ENCODE peak calls at places on chromosomes 5 and 9, in nine cellular contexts. A, R, M, Q, T, W, Y, D and I are unnamed samples.
A peak's percentile ranks its signal among the peaks of the same experiment; 100 is the strongest.

GRCh38 chr5:168219515-168220410 is 71.7 kb upstream of the WWC1 start:
- DNase-seq in W (no peak), M (peak; percentile 57), A (peak; percentile 78), Q (peak; percentile 58), D (peak; percentile 28), R (peak; percentile 73), T (no peak), Y (no peak), I (no peak)

GRCh38 chr5:137498736-137499505 is at the start of gene SPOCK1:
- DNase-seq in Y (peak; percentile 48), R (peak; percentile 96), M (peak; percentile 47), W (no peak), D (peak; percentile 63), T (peak; percentile 95), A (peak; percentile 93), Q (peak; percentile 15), I (peak; percentile 44)

GRCh38 chr5:5295361-5295760 is 127.1 kb upstream of the ICE1 start:
- DNase-seq in A (no peak), M (no peak), T (no peak), R (no peak), Y (no peak), W (no peak), Q (no peak), D (no peak), I (no peak)

GRCh38 chr9:33946779-33947535 is 101.7 kb downstream of the UBAP2 start:
- DNase-seq in D (no peak), T (no peak), Q (no peak), W (no peak), M (no peak), A (no peak), R (peak; percentile 86), Y (no peak), I (no peak)

GRCh38 chr5:67381240-67381875 is 184.8 kb upstream of the CD180 start:
- DNase-seq in A (no peak), T (no peak), R (no peak), D (no peak), M (no peak), Q (no peak), Y (no peak), W (no peak), I (no peak)

GRCh38 chr5:34452170-34452828 is 203.8 kb upstream of the RAI14 start:
- DNase-seq in A (peak; percentile 31), Y (no peak), W (no peak), M (no peak), R (no peak), Q (peak; percentile 6), D (no peak), T (no peak), I (no peak)

GRCh38 chr5:171956870-171957501 is 49.5 kb downstream of the FBXW11 start:
- DNase-seq in M (no peak), Q (no peak), D (no peak), R (no peak), A (no peak), Y (no peak), T (no peak), W (no peak), I (no peak)

GRCh38 chr9:131227112-131228058 is 48.9 kb downstream of the FAM78A start:
- DNase-seq in A (peak; percentile 27), T (no peak), D (no peak), W (no peak), Y (no peak), R (no peak), Q (no peak), M (no peak), I (no peak)

GRCh38 chr5:96243203-96243602 is 189.8 kb downstream of the PCSK1 start:
- DNase-seq in T (no peak), A (no peak), Q (no peak), M (no peak), D (no peak), R (no peak), W (no peak), Y (no peak), I (no peak)

GRCh38 chr5:138246334-138246733 is 28.1 kb downstream of the GFRA3 start:
- DNase-seq in A (no peak), M (no peak), W (no peak), D (no peak), T (no peak), R (no peak), Q (no peak), Y (no peak), I (no peak)

GRCh38 chr9:104871961-104872527 is 55.9 kb downstream of the ABCA1 start:
- DNase-seq in M (no peak), A (no peak), T (no peak), Y (no peak), W (no peak), R (no peak), D (no peak), Q (no peak), I (no peak)

GRCh38 chr5:135489466-135490244 is 37.5 kb upstream of the TIFAB start:
- DNase-seq in M (no peak), Q (no peak), T (no peak), R (no peak), A (peak; percentile 24), D (no peak), Y (no peak), W (no peak), I (no peak)

GRCh38 chr9:122991370-122991830 is 42.1 kb upstream of the GPR21 start:
- DNase-seq in T (no peak), M (peak; percentile 28), Y (peak; percentile 4), Q (peak; percentile 65), A (peak; percentile 8), D (no peak), R (peak; percentile 58), W (no peak), I (no peak)

GRCh38 chr5:92518318-92518913 is 1062.6 kb downstream of the NR2F1-AS1 start:
- DNase-seq in R (peak; percentile 33), Q (peak; percentile 32), W (no peak), D (no peak), A (peak; percentile 43), Y (no peak), T (no peak), M (no peak), I (no peak)

GRCh38 chr5:43215073-43215631 is 23.1 kb downstream of the NIM1K start:
- DNase-seq in Q (peak; percentile 62), A (no peak), T (no peak), M (no peak), R (no peak), W (no peak), D (no peak), Y (no peak), I (no peak)

GRCh38 chr5:148542812-148543211 is 111.5 kb downstream of the HTR4 start:
- DNase-seq in T (no peak), Q (no peak), A (no peak), Y (no peak), D (no peak), R (peak; percentile 5), M (no peak), W (no peak), I (no peak)

GRCh38 chr9:1982074-1982473 is 33.1 kb upstream of the SMARCA2 start:
- DNase-seq in M (no peak), W (no peak), R (no peak), T (no peak), Q (no peak), A (no peak), Y (no peak), D (no peak), I (no peak)

GRCh38 chr5:173078878-173079277 is 22.7 kb downstream of the CREBRF start:
- DNase-seq in D (no peak), T (no peak), M (no peak), A (no peak), R (no peak), W (no peak), Q (no peak), Y (no peak), I (no peak)

GRCh38 chr5:175347027-175347426 is 97.0 kb downstream of the DRD1 start:
- DNase-seq in W (no peak), R (peak; percentile 52), T (no peak), A (no peak), M (no peak), Q (no peak), Y (no peak), D (no peak), I (no peak)

GRCh38 chr5:62208218-62208852 is 97.7 kb upstream of the KIF2A start:
- DNase-seq in R (no peak), W (no peak), A (peak; percentile 4), T (no peak), Y (no peak), D (no peak), Q (no peak), M (no peak), I (no peak)

GRCh38 chr9:33506626-33507370 is 17.3 kb upstream of the ANKRD18B start:
- DNase-seq in R (peak; percentile 36), Q (no peak), T (no peak), M (no peak), W (no peak), D (no peak), A (no peak), Y (no peak), I (no peak)

GRCh38 chr5:35337332-35338168 is 107.3 kb upstream of the PRLR start:
- DNase-seq in D (no peak), Y (no peak), W (no peak), A (peak; percentile 16), T (no peak), M (no peak), R (no peak), Q (no peak), I (no peak)